ENCODE peak calls at places on chromosomes 4 and X, in ten cellular contexts. M is cardiac fibroblast, X is lower lobe of right lung, Z is fibroblast of mammary gland, D is K562, S is uterus, A is foreskin fibroblast, K is B cell, I is GM13977, O is osteocyte. E is an unnamed sample.

GRCh38 chrX:150086371-150086770 is 148.1 kb upstream of the EOLA2 start:
- DNase-seq in M (no peak), X (no peak), Z (no peak), D (no peak), S (no peak), A (no peak), K (no peak), I (no peak), O (no peak), E (no peak)

GRCh38 chr4:182448281-182449151 is 205.3 kb downstream of the TENM3 start:
- DNase-seq in M (peak), X (peak), Z (peak), D (peak), S (peak), A (peak), K (peak), I (peak), O (peak), E (peak)

GRCh38 chrX:55161581-55161980 is 58.6 kb upstream of the PAGE5 start:
- DNase-seq in M (no peak), X (no peak), Z (peak), D (no peak), S (no peak), A (no peak), K (no peak), I (no peak), O (no peak), E (no peak)

GRCh38 chrX:38539748-38540147 is 21.6 kb upstream of the TSPAN7 start:
- DNase-seq in M (no peak), X (no peak), Z (no peak), D (no peak), S (no peak), A (no peak), K (no peak), I (no peak), O (no peak), E (no peak)

GRCh38 chr4:24278693-24279092 is 305.7 kb downstream of the DHX15 start:
- DNase-seq in M (peak), X (no peak), Z (peak), D (no peak), S (no peak), A (no peak), K (no peak), I (no peak), O (no peak), E (no peak)

GRCh38 chr4:183861426-183861825 is 43.7 kb upstream of the STOX2 start:
- DNase-seq in M (no peak), X (no peak), Z (no peak), D (no peak), S (no peak), A (no peak), K (no peak), I (no peak), O (no peak), E (no peak)

GRCh38 chr4:25859429-25860148 is 3.2 kb downstream of the SEL1L3 start:
- DNase-seq in M (no peak), X (no peak), Z (no peak), D (no peak), S (no peak), A (no peak), K (peak), I (peak), O (no peak), E (no peak)

GRCh38 chr4:26302390-26302897 is 18.4 kb upstream of the RBPJ start:
- DNase-seq in M (no peak), X (no peak), Z (no peak), D (no peak), S (no peak), A (no peak), K (no peak), I (no peak), O (no peak), E (no peak)

GRCh38 chr4:41380758-41381157 is 124.0 kb downstream of the UCHL1 start:
- DNase-seq in M (no peak), X (no peak), Z (no peak), D (no peak), S (no peak), A (no peak), K (no peak), I (no peak), O (no peak), E (no peak)

GRCh38 chr4:125432078-125432477 is 117.3 kb downstream of the FAT4 start:
- DNase-seq in M (peak), X (no peak), Z (peak), D (no peak), S (no peak), A (peak), K (no peak), I (no peak), O (no peak), E (no peak)

GRCh38 chr4:121685257-121685656 is 11.5 kb downstream of the ANXA5 start:
- DNase-seq in M (peak), X (no peak), Z (no peak), D (no peak), S (no peak), A (no peak), K (no peak), I (no peak), O (no peak), E (no peak)

GRCh38 chr4:26362745-26363439 is 42.1 kb downstream of the RBPJ start:
- DNase-seq in M (peak), X (no peak), Z (no peak), D (no peak), S (no peak), A (peak), K (no peak), I (no peak), O (no peak), E (no peak)

GRCh38 chr4:84379881-84380618 is 119.0 kb downstream of the NKX6-1 start:
- DNase-seq in M (peak), X (no peak), Z (peak), D (no peak), S (no peak), A (peak), K (no peak), I (no peak), O (no peak), E (no peak)

GRCh38 chr4:2934813-2935761 is 28.1 kb downstream of the NOP14 start:
- DNase-seq in M (peak), X (peak), Z (peak), D (no peak), S (peak), A (peak), K (peak), I (peak), O (peak), E (peak)

GRCh38 chr4:24752140-24752539 is 43.2 kb upstream of the SOD3 start:
- DNase-seq in M (no peak), X (no peak), Z (no peak), D (no peak), S (no peak), A (no peak), K (no peak), I (no peak), O (peak), E (no peak)

GRCh38 chrX:47358387-47359065 is 11.9 kb upstream of the ZNF157 start:
- DNase-seq in M (peak), X (no peak), Z (no peak), D (no peak), S (no peak), A (no peak), K (no peak), I (no peak), O (no peak), E (no peak)

GRCh38 chr4:10582059-10582686 is 102.4 kb downstream of the CLNK start:
- DNase-seq in M (peak), X (no peak), Z (peak), D (peak), S (no peak), A (peak), K (peak), I (no peak), O (no peak), E (no peak)

GRCh38 chrX:39261446-39262147 is 460.3 kb downstream of the MID1IP1 start:
- DNase-seq in M (peak), X (no peak), Z (peak), D (peak), S (no peak), A (peak), K (no peak), I (peak), O (no peak), E (no peak)

GRCh38 chrX:3669841-3670240 is 43.6 kb downstream of the PRKX start:
- DNase-seq in M (no peak), X (no peak), Z (no peak), D (no peak), S (no peak), A (no peak), K (no peak), I (no peak), O (no peak), E (no peak)

GRCh38 chr4:66562276-66562806 is 892.1 kb upstream of the EPHA5 start:
- DNase-seq in M (peak), X (no peak), Z (no peak), D (no peak), S (no peak), A (no peak), K (no peak), I (no peak), O (no peak), E (no peak)

GRCh38 chrX:121958886-121959285 is 911.5 kb downstream of the GLUD2 start:
- DNase-seq in M (peak), X (no peak), Z (peak), D (no peak), S (no peak), A (peak), K (no peak), I (no peak), O (no peak), E (no peak)

GRCh38 chr4:25523405-25523804 is 132.2 kb upstream of the SLC34A2 start:
- DNase-seq in M (no peak), X (no peak), Z (peak), D (no peak), S (no peak), A (no peak), K (no peak), I (no peak), O (no peak), E (peak)

GRCh38 chr4:2343476-2343875 is 75.0 kb downstream of the ZFYVE28 start:
- DNase-seq in M (no peak), X (peak), Z (no peak), D (no peak), S (no peak), A (no peak), K (no peak), I (no peak), O (no peak), E (peak)

GRCh38 chr4:142329304-142329703 is 516.8 kb downstream of the INPP4B start:
- DNase-seq in M (no peak), X (no peak), Z (no peak), D (no peak), S (no peak), A (no peak), K (no peak), I (no peak), O (no peak), E (no peak)

GRCh38 chr4:139453041-139453370 is 915 bp upstream of the RAB33B start:
- DNase-seq in M (no peak), X (no peak), Z (no peak), D (no peak), S (no peak), A (no peak), K (peak), I (peak), O (no peak), E (no peak)

GRCh38 chrX:49627030-49627777 is 28.4 kb downstream of the GAGE1 start:
- DNase-seq in M (peak), X (no peak), Z (peak), D (peak), S (no peak), A (no peak), K (peak), I (no peak), O (no peak), E (no peak)

GRCh38 chr4:40122941-40123340 is 66.3 kb downstream of the N4BP2 start:
- DNase-seq in M (no peak), X (no peak), Z (no peak), D (no peak), S (no peak), A (no peak), K (no peak), I (no peak), O (no peak), E (no peak)

GRCh38 chrX:45134775-45135174 is 65.9 kb downstream of the DIPK2B start:
- DNase-seq in M (no peak), X (no peak), Z (no peak), D (no peak), S (no peak), A (no peak), K (no peak), I (no peak), O (no peak), E (no peak)

GRCh38 chrX:151175283-151176062 is 911 bp upstream of the GPR50 start:
- DNase-seq in M (no peak), X (no peak), Z (no peak), D (no peak), S (no peak), A (no peak), K (no peak), I (no peak), O (no peak), E (no peak)

GRCh38 chr4:156778606-156779005 is 193.0 kb downstream of the PDGFC start:
- DNase-seq in M (peak), X (no peak), Z (peak), D (no peak), S (no peak), A (no peak), K (no peak), I (no peak), O (no peak), E (no peak)

GRCh38 chr4:1072830-1073446 is 40.4 kb downstream of the RNF212 start:
- DNase-seq in M (peak), X (no peak), Z (peak), D (peak), S (peak), A (peak), K (peak), I (peak), O (no peak), E (no peak)

GRCh38 chrX:118350221-118350620 is 4.3 kb downstream of the WDR44 start:
- DNase-seq in M (peak), X (no peak), Z (peak), D (no peak), S (no peak), A (no peak), K (no peak), I (no peak), O (no peak), E (no peak)

GRCh38 chr4:26139310-26139924 is 181.4 kb upstream of the RBPJ start:
- DNase-seq in M (no peak), X (no peak), Z (no peak), D (no peak), S (no peak), A (no peak), K (no peak), I (no peak), O (no peak), E (no peak)

GRCh38 chrX:21996872-21997271 is 35.3 kb upstream of the PHEX start:
- DNase-seq in M (peak), X (no peak), Z (peak), D (no peak), S (no peak), A (peak), K (no peak), I (no peak), O (no peak), E (no peak)

GRCh38 chr4:1899149-1900086 is 28.2 kb downstream of the NSD2 start:
- DNase-seq in M (peak), X (peak), Z (peak), D (peak), S (peak), A (peak), K (peak), I (peak), O (peak), E (peak)

GRCh38 chr4:145870155-145871020 is 68.2 kb downstream of the ZNF827 start:
- DNase-seq in M (no peak), X (no peak), Z (no peak), D (no peak), S (no peak), A (no peak), K (no peak), I (no peak), O (no peak), E (no peak)

GRCh38 chr4:158166701-158167100 is 6.1 kb downstream of the GASK1B start:
- DNase-seq in M (no peak), X (no peak), Z (peak), D (no peak), S (no peak), A (no peak), K (no peak), I (no peak), O (no peak), E (no peak)

GRCh38 chr4:92299152-92299551 is 4.6 kb upstream of the GRID2 start:
- DNase-seq in M (peak), X (no peak), Z (no peak), D (no peak), S (no peak), A (no peak), K (no peak), I (no peak), O (no peak), E (no peak)
- TF ChIP-seq CTCF in M (peak), X (no peak), Z (peak), D (no peak), S (no peak), A (no peak), K (no peak), I (no peak), O (peak), E (peak)

GRCh38 chrX:132961511-132961910 is 3.1 kb upstream of the HS6ST2 start:
- DNase-seq in M (no peak), X (no peak), Z (no peak), D (no peak), S (no peak), A (no peak), K (no peak), I (no peak), O (no peak), E (no peak)

GRCh38 chrX:132956421-132957210 is 1.8 kb downstream of the HS6ST2 start:
- DNase-seq in M (no peak), X (no peak), Z (no peak), D (no peak), S (peak), A (no peak), K (no peak), I (no peak), O (no peak), E (no peak)

GRCh38 chrX:132957211-132958085 is 981 bp downstream of the HS6ST2 start:
- DNase-seq in M (no peak), X (no peak), Z (peak), D (no peak), S (no peak), A (no peak), K (peak), I (no peak), O (no peak), E (peak)

GRCh38 chrX:132955710-132956109 is 2.7 kb downstream of the HS6ST2 start:
- DNase-seq in M (no peak), X (no peak), Z (no peak), D (no peak), S (no peak), A (no peak), K (no peak), I (no peak), O (no peak), E (no peak)

DNA sequence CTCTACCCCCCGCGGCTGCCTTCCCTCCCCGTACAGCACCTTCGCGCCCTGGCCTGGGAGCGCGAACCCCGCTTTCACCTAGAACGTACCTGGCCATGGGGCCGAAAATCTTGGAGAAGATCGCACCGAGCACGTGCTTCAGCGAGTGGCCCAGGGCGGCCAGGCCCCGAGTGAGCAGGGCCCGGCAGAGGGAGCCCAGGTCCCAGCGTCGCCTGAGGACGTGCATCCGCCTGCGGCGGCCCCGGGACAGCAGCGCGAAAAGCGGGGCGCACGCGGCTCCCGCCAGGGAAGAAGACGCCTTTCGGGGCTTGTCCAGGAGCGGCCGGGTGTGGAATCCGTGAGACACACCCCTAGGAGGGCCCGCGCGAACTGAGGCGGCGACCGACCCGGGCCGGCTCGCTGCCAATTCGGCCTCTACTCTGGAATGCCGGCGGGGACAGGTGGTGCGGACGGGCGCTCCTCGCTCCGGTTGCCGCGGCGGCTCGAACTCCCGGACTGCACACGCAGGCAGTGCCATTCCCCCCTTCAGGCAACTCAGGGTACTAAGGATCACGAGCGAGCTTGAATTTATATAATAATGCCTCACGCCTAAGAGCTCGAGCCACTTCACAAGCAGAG is at the start of gene HS6ST2:
- DNase-seq in M (no peak), X (no peak), Z (no peak), D (no peak), S (no peak), A (no peak), K (no peak), I (no peak), O (no peak), E (peak)
- TF ChIP-seq CTCF in M (no peak), X (no peak), Z (no peak), D (no peak), S (no peak), A (no peak), K (no peak), I (no peak), O (peak), E (peak)

DNA sequence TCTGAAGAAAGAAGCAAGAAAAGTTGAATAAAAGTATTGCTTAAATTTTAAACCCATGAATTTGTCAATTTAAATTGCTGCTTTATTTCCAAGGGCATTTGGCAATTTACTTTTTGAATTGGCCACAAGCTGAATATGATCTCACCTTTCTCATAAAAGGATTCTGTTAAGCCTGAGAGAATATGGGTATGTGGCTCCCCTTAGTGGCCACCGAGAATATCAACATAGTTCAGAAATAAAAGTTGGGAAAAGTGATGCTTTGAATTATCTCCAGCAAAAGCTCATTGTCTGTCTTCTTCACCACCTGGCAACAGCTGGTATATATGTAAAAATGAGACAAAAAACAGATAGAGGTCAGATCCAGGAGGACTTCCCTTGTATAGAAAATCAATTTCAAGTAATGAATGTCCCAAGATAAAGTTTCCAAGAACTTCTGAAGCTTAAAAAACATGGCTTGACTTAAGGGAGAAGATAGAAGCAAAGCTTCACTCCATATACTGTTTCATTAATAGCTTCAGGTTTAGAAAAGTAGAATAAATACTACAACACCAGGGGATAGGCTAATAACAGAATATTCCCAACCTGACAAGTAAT is 290.7 kb upstream of the FAM241A start:
- DNase-seq in M (peak), X (no peak), Z (peak), D (peak), S (peak), A (peak), K (no peak), I (peak), O (no peak), E (no peak)
- TF ChIP-seq CTCF in M (peak), X (peak), Z (peak), D (peak), S (peak), A (peak), K (peak), I (peak), O (peak), E (peak)

GRCh38 chr4:22574424-22574823 is 58.6 kb upstream of the ADGRA3 start:
- DNase-seq in M (no peak), X (no peak), Z (no peak), D (no peak), S (no peak), A (no peak), K (no peak), I (no peak), O (no peak), E (no peak)
- TF ChIP-seq CTCF in M (no peak), X (no peak), Z (no peak), D (no peak), S (no peak), A (no peak), K (no peak), I (no peak), O (no peak), E (no peak)

E was measured in type B pancreatic cell.